ENCODE peak calls at places on chromosomes 7 and 10, in five cellular contexts. S is endodermal cell, Z is neural progenitor cell, X is A549, N is stomach. C is an unnamed sample.
A peak's percentile ranks its signal among the peaks of the same experiment; 100 is the strongest.

GRCh38 chr10:128047337-128047736 is 78.9 kb downstream of the MKI67 start:
- DNase-seq in Z (peak; percentile 72), N (peak; percentile 90), S (peak; percentile 96), X (peak; percentile 10), C (no peak)

GRCh38 chr10:122561212-122561611 is 658 bp downstream of the DMBT1 start:
- DNase-seq in S (no peak), X (no peak), N (no peak), Z (no peak), C (no peak)

GRCh38 chr10:32189400-32190084 is 133.3 kb upstream of the KIF5B start:
- DNase-seq in N (no peak), X (peak; percentile 70), S (peak; percentile 63), Z (no peak), C (no peak)

GRCh38 chr7:74483402-74484336 is 30.0 kb downstream of the GTF2IRD1 start:
- DNase-seq in Z (no peak), X (peak; percentile 48), N (no peak), S (no peak), C (no peak)

GRCh38 chr10:96512524-96512991 is 1.2 kb downstream of the TLL2 start:
- DNase-seq in Z (peak; percentile 76), N (no peak), X (no peak), S (peak; percentile 77), C (peak; percentile 52)

GRCh38 chr7:101608772-101609713 is 20.1 kb downstream of the MYL10 start:
- DNase-seq in X (no peak), S (peak; percentile 80), Z (no peak), N (peak; percentile 91), C (no peak)

GRCh38 chr7:74542558-74543117 is 88.9 kb downstream of the GTF2IRD1 start:
- DNase-seq in S (no peak), N (peak; percentile 70), X (no peak), Z (no peak), C (no peak)

GRCh38 chr7:158868754-158869410 is 12.5 kb downstream of the DYNC2I1 start:
- DNase-seq in N (no peak), S (peak; percentile 22), X (no peak), Z (no peak), C (peak; percentile 23)

GRCh38 chr10:131621784-131622624 is 278.8 kb upstream of the PPP2R2D start:
- DNase-seq in X (peak; percentile 60), N (peak; percentile 40), S (no peak), Z (no peak), C (no peak)

GRCh38 chr10:132615346-132616169 is 78.0 kb downstream of the INPP5A start:
- DNase-seq in X (no peak), N (no peak), Z (no peak), S (no peak), C (no peak)

GRCh38 chr7:50610521-50611277 is 45.5 kb upstream of the DDC start:
- DNase-seq in N (no peak), X (no peak), S (no peak), Z (no peak), C (no peak)

GRCh38 chr7:11540271-11540761 is 291.7 kb downstream of the THSD7A start:
- DNase-seq in X (no peak), Z (no peak), N (no peak), S (no peak), C (no peak)

GRCh38 chr10:3046941-3047621 is 20.3 kb upstream of the PFKP start:
- DNase-seq in N (no peak), Z (peak; percentile 25), X (no peak), S (no peak), C (no peak)

GRCh38 chr7:106609416-106609815 is 51.5 kb downstream of the CCDC71L start:
- DNase-seq in Z (no peak), N (no peak), X (no peak), S (no peak), C (no peak)

GRCh38 chr7:118327179-118327578 is 102.7 kb downstream of the ANKRD7 start:
- DNase-seq in X (no peak), S (no peak), N (no peak), Z (no peak), C (no peak)

GRCh38 chr10:25288181-25288580 is 113.4 kb downstream of the GPR158 start:
- DNase-seq in X (no peak), Z (no peak), N (no peak), S (no peak), C (no peak)

GRCh38 chr10:95277201-95277570 is 13.6 kb downstream of the PDLIM1 start:
- DNase-seq in Z (no peak), S (no peak), X (no peak), N (no peak), C (no peak)

GRCh38 chr7:103870664-103871063 is 118.8 kb downstream of the RELN start:
- DNase-seq in X (no peak), Z (no peak), S (no peak), N (no peak), C (no peak)

GRCh38 chr7:105924950-105925349 is 38.1 kb upstream of the CDHR3 start:
- DNase-seq in N (no peak), Z (no peak), S (no peak), X (no peak), C (no peak)

GRCh38 chr10:29579455-29579970 is 55.3 kb downstream of the SVIL start:
- DNase-seq in X (no peak), Z (no peak), S (no peak), N (no peak), C (no peak)

GRCh38 chr7:56046728-56047445 is 4.4 kb downstream of the PSPH start:
- DNase-seq in S (no peak), X (peak; percentile 74), Z (peak; percentile 23), N (peak; percentile 44), C (no peak)

GRCh38 chr10:108561649-108562048 is 1361.7 kb downstream of the XPNPEP1 start:
- DNase-seq in Z (no peak), X (no peak), N (no peak), S (no peak), C (no peak)

GRCh38 chr7:107960306-107960705 is 42.7 kb downstream of the LAMB1 start:
- DNase-seq in Z (no peak), X (no peak), S (no peak), N (no peak), C (no peak)

GRCh38 chr7:157683251-157684156 is 346.7 kb downstream of the DNAJB6 start:
- DNase-seq in N (no peak), S (peak; percentile 50), X (no peak), Z (peak; percentile 35), C (peak; percentile 4)

GRCh38 chr10:14330390-14331071 is at the start of gene FRMD4A:
- DNase-seq in S (peak; percentile 65), Z (no peak), N (no peak), X (no peak), C (no peak)

GRCh38 chr10:91144961-91145360 is 75.5 kb upstream of the PCGF5 start:
- DNase-seq in N (no peak), X (no peak), S (no peak), Z (no peak), C (no peak)

GRCh38 chr7:5598261-5598761 is 174.7 kb upstream of the TNRC18 start:
- DNase-seq in N (no peak), S (no peak), X (peak; percentile 44), Z (peak; percentile 77), C (peak; percentile 92)

GRCh38 chr10:111076682-111077661 is at the start of gene ADRA2A:
- DNase-seq in Z (peak; percentile 88), S (peak; percentile 88), X (peak; percentile 44), N (peak; percentile 30), C (peak; percentile 85)
- H3K27ac ChIP-seq in Z (no peak within 1 kb of the TSS), S (no peak within 1 kb of the TSS), X (peak within 1 kb of the TSS; percentile 20), N (peak within 1 kb of the TSS; percentile 53), C (peak within 1 kb of the TSS; percentile 41)

GRCh38 chr10:76901701-76902100 is 735.9 kb downstream of the KCNMA1 start:
- DNase-seq in Z (no peak), N (no peak), S (no peak), X (no peak), C (no peak)

GRCh38 chr10:76906221-76906620 is 731.4 kb downstream of the KCNMA1 start:
- DNase-seq in Z (no peak), N (no peak), X (no peak), S (no peak), C (no peak)

GRCh38 chr10:76903387-76903786 is 734.2 kb downstream of the KCNMA1 start:
- DNase-seq in N (no peak), S (no peak), Z (no peak), X (no peak), C (no peak)

GRCh38 chr10:76905251-76905650 is 732.4 kb downstream of the KCNMA1 start:
- DNase-seq in S (no peak), N (no peak), X (no peak), Z (no peak), C (no peak)

DNA sequence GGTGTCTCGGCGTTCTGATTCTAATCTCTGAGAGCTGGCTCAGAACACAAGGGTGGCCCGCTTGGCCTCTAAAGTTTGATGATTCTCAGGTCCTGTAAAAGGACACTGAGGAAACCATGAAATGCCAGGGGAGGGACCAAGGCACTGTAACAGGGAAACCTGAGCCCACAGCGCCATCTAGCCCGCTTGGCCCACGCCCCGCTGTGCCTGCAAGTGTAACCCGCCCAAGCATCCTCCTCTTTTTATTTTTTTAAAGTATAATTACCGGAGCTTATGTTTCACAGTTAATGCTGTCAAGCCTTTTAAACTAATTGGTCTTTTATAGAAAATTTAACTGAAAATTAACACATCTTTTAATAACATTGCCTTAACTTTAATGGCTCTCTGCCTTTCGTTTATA is 734.7 kb downstream of the KCNMA1 start:
- DNase-seq in N (no peak), S (peak; percentile 92), X (peak; percentile 24), Z (peak; percentile 82), C (peak; percentile 80)
- TF ChIP-seq CTCF in N (no peak), S (peak; percentile 79), X (peak; percentile 35), Z (peak; percentile 69), C (peak; percentile 91)

DNA sequence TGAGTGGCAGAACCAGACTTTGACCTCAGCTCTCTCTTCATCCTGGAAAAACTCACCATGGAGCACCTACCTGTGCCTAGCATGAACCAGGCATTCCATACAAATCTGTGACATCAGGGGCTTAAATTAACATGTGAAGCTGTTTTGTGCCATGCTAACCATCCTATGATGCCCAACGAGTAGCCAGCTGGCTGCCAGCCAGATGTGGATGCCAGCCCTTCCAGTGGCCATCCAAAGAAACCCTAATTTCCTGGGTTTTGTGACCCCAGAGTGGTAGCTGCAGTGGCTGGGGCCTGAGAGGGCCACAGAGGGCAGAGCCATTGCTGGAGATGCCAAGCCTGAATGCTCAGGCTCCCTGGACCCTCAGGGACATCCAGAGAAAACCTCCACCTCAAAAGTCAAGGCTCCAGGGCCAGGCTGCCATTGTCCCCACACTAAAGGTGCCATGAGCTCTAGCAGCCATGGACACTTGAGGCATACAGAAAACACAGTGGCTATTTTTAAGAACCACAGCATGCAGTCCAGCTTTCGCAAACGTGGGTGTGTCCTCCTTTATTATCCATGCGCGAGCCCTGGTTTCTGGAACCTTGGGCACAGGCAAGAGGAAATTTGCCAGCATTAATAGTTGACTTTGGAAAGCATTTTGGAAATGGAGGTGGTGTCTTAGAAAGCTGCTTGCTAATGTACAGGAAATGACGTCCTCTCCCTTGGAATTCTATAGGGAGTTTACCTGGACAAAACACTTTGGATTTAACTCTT is 6.0 kb downstream of the CPXM2 start:
- DNase-seq in S (peak; percentile 5), Z (no peak), X (no peak), N (peak; percentile 13), C (no peak)
- H3K27ac ChIP-seq in S (no peak overlapping the region), Z (no peak overlapping the region), X (no peak overlapping the region), N (peak overlapping the region; percentile 73), C (no peak overlapping the region)

GRCh38 chr10:97631098-97631497 is 2.2 kb downstream of the MORN4 start:
- DNase-seq in X (no peak), S (no peak), N (no peak), Z (no peak), C (no peak)

GRCh38 chr10:97633921-97634320 is 621 bp upstream of the MORN4 start:
- DNase-seq in S (peak; percentile 63), N (no peak), Z (peak; percentile 16), X (peak; percentile 58), C (peak; percentile 36)

GRCh38 chr10:97629289-97629688 is 4.0 kb downstream of the MORN4 start:
- DNase-seq in Z (no peak), N (no peak), S (no peak), X (no peak), C (no peak)

GRCh38 chr10:97635577-97635976 is 2.3 kb upstream of the MORN4 start:
- DNase-seq in X (no peak), Z (no peak), N (no peak), S (no peak), C (no peak)

GRCh38 chr10:97632949-97633884 is at the start of gene MORN4:
- DNase-seq in Z (peak; percentile 96), X (peak; percentile 93), S (peak; percentile 98), N (peak; percentile 93), C (peak; percentile 97)
- TF ChIP-seq CTCF in Z (no peak), X (no peak), S (no peak), N (no peak), C (no peak)